ENCODE peak calls at places on chromosomes 16 and 17, in ten cellular contexts. One of them, this sample, is unnamed. For H4K20me1, the result is how much of the 10 kb centered on the place peaks cover.

GRCh38 chr17:16519021-16519420 is 27.0 kb upstream of the LRRC75A start:
- DNase-seq in HCT116: no peak
- DNase-seq in IMR-90: no peak
- DNase-seq in PC-3: no peak
- DNase-seq in DND-41: no peak
- DNase-seq in PC-9: no peak
- DNase-seq in neural progenitor cell: no peak
- DNase-seq in MM.1S: no peak
- DNase-seq in mammary epithelial cell: no peak
- DNase-seq in fibroblast of lung: no peak
- DNase-seq in this sample: no peak

GRCh38 chr17:5419959-5420653 is at the start of gene RPAIN:
- DNase-seq in HCT116: peak
- DNase-seq in IMR-90: peak
- DNase-seq in PC-3: peak
- DNase-seq in DND-41: peak
- DNase-seq in PC-9: no peak
- DNase-seq in neural progenitor cell: peak
- DNase-seq in MM.1S: peak
- DNase-seq in mammary epithelial cell: no peak
- DNase-seq in fibroblast of lung: no peak
- DNase-seq in this sample: peak

GRCh38 chr17:9037741-9038140 is 16.4 kb downstream of the NTN1 start:
- DNase-seq in HCT116: no peak
- DNase-seq in IMR-90: no peak
- DNase-seq in PC-3: no peak
- DNase-seq in DND-41: no peak
- DNase-seq in PC-9: no peak
- DNase-seq in neural progenitor cell: no peak
- DNase-seq in MM.1S: no peak
- DNase-seq in mammary epithelial cell: no peak
- DNase-seq in fibroblast of lung: no peak
- DNase-seq in this sample: no peak

GRCh38 chr17:14396542-14396941 is 95.7 kb downstream of the HS3ST3B1 start:
- DNase-seq in HCT116: no peak
- DNase-seq in IMR-90: peak
- DNase-seq in PC-3: no peak
- DNase-seq in DND-41: no peak
- DNase-seq in PC-9: no peak
- DNase-seq in neural progenitor cell: peak
- DNase-seq in MM.1S: no peak
- DNase-seq in mammary epithelial cell: no peak
- DNase-seq in fibroblast of lung: peak
- DNase-seq in this sample: no peak

GRCh38 chr17:63984651-63985386 is 12.1 kb upstream of the SCN4A start:
- DNase-seq in HCT116: peak
- DNase-seq in IMR-90: peak
- DNase-seq in PC-3: peak
- DNase-seq in DND-41: peak
- DNase-seq in PC-9: peak
- DNase-seq in neural progenitor cell: no peak
- DNase-seq in MM.1S: no peak
- DNase-seq in mammary epithelial cell: peak
- DNase-seq in fibroblast of lung: peak
- DNase-seq in this sample: no peak

GRCh38 chr16:79874391-79874790 is 273.9 kb upstream of the MAF start:
- DNase-seq in HCT116: no peak
- DNase-seq in IMR-90: no peak
- DNase-seq in PC-3: no peak
- DNase-seq in DND-41: no peak
- DNase-seq in PC-9: no peak
- DNase-seq in neural progenitor cell: no peak
- DNase-seq in MM.1S: no peak
- DNase-seq in mammary epithelial cell: peak
- DNase-seq in fibroblast of lung: no peak
- DNase-seq in this sample: no peak

GRCh38 chr17:32648450-32648849 is 161.7 kb downstream of the CDK5R1 start:
- DNase-seq in HCT116: no peak
- DNase-seq in IMR-90: no peak
- DNase-seq in PC-3: no peak
- DNase-seq in DND-41: no peak
- DNase-seq in PC-9: no peak
- DNase-seq in neural progenitor cell: no peak
- DNase-seq in MM.1S: no peak
- DNase-seq in mammary epithelial cell: no peak
- DNase-seq in fibroblast of lung: no peak
- DNase-seq in this sample: no peak

GRCh38 chr16:58651965-58652348 is 22.3 kb upstream of the CNOT1 start:
- DNase-seq in HCT116: no peak
- DNase-seq in IMR-90: peak
- DNase-seq in PC-3: no peak
- DNase-seq in DND-41: no peak
- DNase-seq in PC-9: no peak
- DNase-seq in neural progenitor cell: no peak
- DNase-seq in MM.1S: no peak
- DNase-seq in mammary epithelial cell: peak
- DNase-seq in fibroblast of lung: peak
- DNase-seq in this sample: no peak

DNA sequence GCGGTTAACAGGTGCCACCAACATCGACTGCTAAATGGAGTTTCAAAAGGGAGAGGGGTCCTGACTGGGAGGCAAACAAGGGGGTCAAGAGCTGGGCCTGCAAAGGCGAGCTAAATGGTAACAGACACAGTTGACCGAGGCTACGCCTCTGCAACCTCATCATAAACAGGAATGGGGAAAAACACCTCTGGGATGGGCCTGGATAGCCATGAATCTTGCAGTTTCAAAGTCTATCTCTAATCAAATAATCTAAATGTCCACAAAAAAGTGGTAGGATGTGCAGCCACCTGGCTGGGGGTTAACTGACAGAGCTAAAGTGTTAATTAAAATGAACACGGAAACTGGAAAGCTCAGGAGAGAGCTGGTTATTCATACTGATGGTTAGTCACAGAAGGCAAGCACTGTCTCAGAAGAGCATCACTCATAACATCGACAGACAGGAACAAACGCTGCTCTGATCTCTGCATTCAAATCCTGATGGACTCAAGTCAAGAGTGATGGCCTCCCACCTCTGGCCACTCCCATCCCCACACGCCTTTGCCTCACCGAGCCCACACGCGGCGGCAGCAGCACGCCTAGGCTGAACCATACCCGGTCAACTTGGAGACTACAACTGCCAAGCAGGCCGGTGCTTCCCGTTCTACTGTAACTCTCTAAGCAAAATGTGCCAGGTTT is 56.3 kb downstream of the CREBBP start:
- DNase-seq in HCT116: no peak
- DNase-seq in IMR-90: no peak
- DNase-seq in PC-3: no peak
- DNase-seq in DND-41: no peak
- DNase-seq in PC-9: no peak
- DNase-seq in neural progenitor cell: no peak
- DNase-seq in MM.1S: no peak
- DNase-seq in mammary epithelial cell: peak
- DNase-seq in fibroblast of lung: no peak
- DNase-seq in this sample: no peak
- H4K20me1 ChIP-seq in HCT116: under half
- H4K20me1 ChIP-seq in IMR-90: half or more
- H4K20me1 ChIP-seq in PC-3: under half
- H4K20me1 ChIP-seq in DND-41: half or more
- H4K20me1 ChIP-seq in PC-9: half or more
- H4K20me1 ChIP-seq in neural progenitor cell: half or more
- H4K20me1 ChIP-seq in MM.1S: under half
- H4K20me1 ChIP-seq in mammary epithelial cell: under half
- H4K20me1 ChIP-seq in fibroblast of lung: under half
- H4K20me1 ChIP-seq in this sample: under half

DNA sequence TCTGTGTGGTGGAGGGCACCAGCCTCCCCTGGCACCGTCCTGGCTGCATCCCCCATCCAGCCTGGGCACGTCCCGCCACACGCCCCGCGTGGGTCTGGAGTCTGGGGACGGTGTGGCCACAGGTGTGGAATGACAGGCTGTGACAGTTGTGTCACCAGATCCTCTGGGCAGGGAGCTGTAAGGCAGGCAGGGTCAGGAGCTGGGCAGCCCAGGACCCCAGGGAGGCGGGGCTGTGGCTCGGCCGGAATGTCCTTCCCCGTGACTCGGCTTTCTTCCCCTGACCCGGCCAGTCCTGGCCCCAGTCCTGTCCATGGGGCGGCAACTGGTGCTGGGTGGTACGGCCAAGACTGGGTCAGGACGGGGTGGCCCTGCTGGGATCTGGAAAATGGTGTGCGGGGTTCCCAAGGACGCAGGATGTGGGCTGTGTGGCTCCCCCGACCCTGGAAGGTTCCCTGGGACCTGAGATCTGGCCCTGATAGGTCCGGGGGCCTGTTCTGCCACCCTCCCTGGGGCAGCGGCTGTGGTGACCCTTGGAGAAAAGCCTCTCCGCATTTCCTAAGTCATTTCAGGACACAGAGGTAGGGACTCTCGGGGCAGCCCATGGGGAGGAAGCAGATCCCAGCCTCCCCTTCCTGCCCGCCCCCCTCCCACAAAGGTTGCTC is 3.3 kb upstream of the SLC16A3 start:
- DNase-seq in HCT116: no peak
- DNase-seq in IMR-90: no peak
- DNase-seq in PC-3: no peak
- DNase-seq in DND-41: no peak
- DNase-seq in PC-9: peak
- DNase-seq in neural progenitor cell: peak
- DNase-seq in MM.1S: no peak
- DNase-seq in mammary epithelial cell: no peak
- DNase-seq in fibroblast of lung: no peak
- DNase-seq in this sample: no peak
- TF ChIP-seq CTCF in HCT116: no peak
- TF ChIP-seq CTCF in IMR-90: no peak
- TF ChIP-seq CTCF in PC-3: no peak
- TF ChIP-seq CTCF in DND-41: no peak
- TF ChIP-seq CTCF in PC-9: no peak
- TF ChIP-seq CTCF in neural progenitor cell: no peak
- TF ChIP-seq CTCF in MM.1S: no peak
- TF ChIP-seq CTCF in mammary epithelial cell: no peak
- TF ChIP-seq CTCF in fibroblast of lung: no peak
- TF ChIP-seq CTCF in this sample: no peak

GRCh38 chr17:82493517-82493840 is 26.1 kb upstream of the FOXK2 start:
- DNase-seq in HCT116: no peak
- DNase-seq in IMR-90: no peak
- DNase-seq in PC-3: no peak
- DNase-seq in DND-41: no peak
- DNase-seq in PC-9: peak
- DNase-seq in neural progenitor cell: no peak
- DNase-seq in MM.1S: no peak
- DNase-seq in mammary epithelial cell: no peak
- DNase-seq in fibroblast of lung: peak
- DNase-seq in this sample: no peak

GRCh38 chr17:82494236-82495055 is 25.1 kb upstream of the FOXK2 start:
- DNase-seq in HCT116: peak
- DNase-seq in IMR-90: peak
- DNase-seq in PC-3: peak
- DNase-seq in DND-41: peak
- DNase-seq in PC-9: peak
- DNase-seq in neural progenitor cell: peak
- DNase-seq in MM.1S: peak
- DNase-seq in mammary epithelial cell: peak
- DNase-seq in fibroblast of lung: peak
- DNase-seq in this sample: peak

GRCh38 chr17:82497483-82498405 is 21.8 kb upstream of the FOXK2 start:
- DNase-seq in HCT116: no peak
- DNase-seq in IMR-90: peak
- DNase-seq in PC-3: peak
- DNase-seq in DND-41: peak
- DNase-seq in PC-9: peak
- DNase-seq in neural progenitor cell: peak
- DNase-seq in MM.1S: peak
- DNase-seq in mammary epithelial cell: peak
- DNase-seq in fibroblast of lung: peak
- DNase-seq in this sample: peak

GRCh38 chr17:82495844-82496528 is 23.5 kb upstream of the FOXK2 start:
- DNase-seq in HCT116: peak
- DNase-seq in IMR-90: no peak
- DNase-seq in PC-3: no peak
- DNase-seq in DND-41: peak
- DNase-seq in PC-9: no peak
- DNase-seq in neural progenitor cell: no peak
- DNase-seq in MM.1S: no peak
- DNase-seq in mammary epithelial cell: peak
- DNase-seq in fibroblast of lung: no peak
- DNase-seq in this sample: no peak

DNA sequence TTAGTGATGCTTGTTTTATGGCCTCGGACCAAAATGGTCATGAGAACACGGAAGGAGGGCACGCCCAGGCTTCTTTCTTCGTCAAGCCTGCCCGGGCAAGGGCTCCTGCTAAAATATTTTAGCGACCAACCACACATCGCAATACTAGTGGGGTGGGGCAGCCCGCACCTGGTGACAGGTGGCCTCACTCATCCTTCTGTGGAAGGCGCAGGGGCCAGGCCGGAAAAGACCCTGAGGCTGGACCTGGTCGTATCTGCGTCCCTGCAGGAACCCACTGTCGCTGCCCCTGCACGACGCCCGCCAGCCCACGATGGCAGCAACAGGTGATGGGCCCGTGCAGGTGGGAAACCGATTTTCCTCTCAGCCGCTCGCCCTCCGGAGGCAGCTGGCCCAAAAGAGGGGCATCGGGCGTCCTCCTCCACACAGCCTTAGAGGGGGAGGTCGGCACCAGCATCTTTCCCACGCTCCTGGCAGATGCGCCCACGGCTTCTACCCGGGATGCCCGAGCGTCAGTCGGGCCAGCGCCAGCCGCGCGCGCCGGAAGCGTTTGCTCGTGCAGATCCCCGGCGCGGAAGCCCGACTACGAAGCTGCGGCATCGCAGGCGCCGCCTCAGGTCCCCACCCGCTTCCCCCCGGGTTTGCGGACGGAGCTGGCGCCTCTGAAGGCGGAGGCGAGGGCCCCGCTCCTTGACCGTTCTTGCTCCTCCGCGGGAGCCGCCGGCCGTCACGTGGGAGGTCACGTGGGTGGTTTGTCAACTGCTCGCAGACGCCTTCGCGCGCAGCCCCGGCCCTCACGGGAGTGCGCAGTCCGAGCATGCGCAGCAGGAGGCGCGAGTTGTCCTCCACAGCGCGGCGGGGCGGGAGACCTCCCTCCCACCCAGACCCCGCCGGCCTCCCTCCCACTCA is 22.8 kb upstream of the FOXK2 start:
- DNase-seq in HCT116: peak
- DNase-seq in IMR-90: peak
- DNase-seq in PC-3: peak
- DNase-seq in DND-41: peak
- DNase-seq in PC-9: peak
- DNase-seq in neural progenitor cell: peak
- DNase-seq in MM.1S: peak
- DNase-seq in mammary epithelial cell: peak
- DNase-seq in fibroblast of lung: peak
- DNase-seq in this sample: peak
- H4K20me1 ChIP-seq in HCT116: under half
- H4K20me1 ChIP-seq in IMR-90: under half
- H4K20me1 ChIP-seq in PC-3: under half
- H4K20me1 ChIP-seq in DND-41: under half
- H4K20me1 ChIP-seq in PC-9: under half
- H4K20me1 ChIP-seq in neural progenitor cell: under half
- H4K20me1 ChIP-seq in MM.1S: under half
- H4K20me1 ChIP-seq in mammary epithelial cell: under half
- H4K20me1 ChIP-seq in fibroblast of lung: under half
- H4K20me1 ChIP-seq in this sample: under half

GRCh38 chr16:75701361-75701760 is at the start of gene DUXB:
- DNase-seq in HCT116: no peak
- DNase-seq in IMR-90: no peak
- DNase-seq in PC-3: no peak
- DNase-seq in DND-41: no peak
- DNase-seq in PC-9: no peak
- DNase-seq in neural progenitor cell: no peak
- DNase-seq in MM.1S: no peak
- DNase-seq in mammary epithelial cell: no peak
- DNase-seq in fibroblast of lung: no peak
- DNase-seq in this sample: no peak

GRCh38 chr16:75697571-75697970 is 3.7 kb downstream of the DUXB start:
- DNase-seq in HCT116: no peak
- DNase-seq in IMR-90: no peak
- DNase-seq in PC-3: no peak
- DNase-seq in DND-41: no peak
- DNase-seq in PC-9: no peak
- DNase-seq in neural progenitor cell: no peak
- DNase-seq in MM.1S: no peak
- DNase-seq in mammary epithelial cell: no peak
- DNase-seq in fibroblast of lung: no peak
- DNase-seq in this sample: no peak

DNA sequence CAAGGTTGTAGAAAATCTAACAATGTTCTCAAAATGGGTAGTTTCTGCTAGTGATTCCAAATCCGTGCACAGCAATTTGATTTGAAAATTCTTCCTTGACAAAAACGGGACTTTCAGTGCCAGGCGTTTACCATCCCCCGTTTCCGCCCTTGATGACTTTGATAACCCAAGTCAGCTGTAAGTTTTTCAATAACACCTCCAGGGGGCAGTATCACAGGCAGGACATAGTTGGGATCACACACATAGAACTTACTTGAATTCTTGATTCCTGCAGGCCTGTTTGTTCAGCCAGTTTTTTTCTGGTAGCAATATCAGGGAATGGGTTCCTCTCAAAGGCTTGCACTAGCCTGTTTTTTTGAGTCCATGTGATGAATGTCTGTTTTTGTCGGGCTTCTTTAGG is 5.6 kb downstream of the DUXB start:
- DNase-seq in HCT116: peak
- DNase-seq in IMR-90: no peak
- DNase-seq in PC-3: no peak
- DNase-seq in DND-41: no peak
- DNase-seq in PC-9: no peak
- DNase-seq in neural progenitor cell: peak
- DNase-seq in MM.1S: no peak
- DNase-seq in mammary epithelial cell: no peak
- DNase-seq in fibroblast of lung: no peak
- DNase-seq in this sample: peak
- TF ChIP-seq CTCF in HCT116: peak
- TF ChIP-seq CTCF in IMR-90: peak
- TF ChIP-seq CTCF in PC-3: peak
- TF ChIP-seq CTCF in DND-41: peak
- TF ChIP-seq CTCF in PC-9: peak
- TF ChIP-seq CTCF in neural progenitor cell: peak
- TF ChIP-seq CTCF in MM.1S: peak
- TF ChIP-seq CTCF in mammary epithelial cell: no peak
- TF ChIP-seq CTCF in fibroblast of lung: no peak
- TF ChIP-seq CTCF in this sample: peak